ENCODE peak calls at places on chromosomes 13 and 19, in nine cellular contexts. B is naive thymus-derived CD4-positive, alpha-beta T cell; P is lower leg skin; W is lung; E is brain microvascular endothelial cell; F is OCI-LY7; M is heart right ventricle; Q is choroid plexus epithelial cell; N is AG10803. C is an unnamed sample.

GRCh38 chr13:113646376-113646775 is 11.6 kb downstream of the ATP4B start:
- DNase-seq in B (no peak), P (peak; percentile 66), W (no peak), E (no peak), F (no peak), M (no peak), Q (no peak), N (no peak), C (no peak)

GRCh38 chr13:83839158-83839557 is 43.1 kb downstream of the SLITRK1 start:
- DNase-seq in B (no peak), P (no peak), W (no peak), E (no peak), F (no peak), M (no peak), Q (no peak), N (no peak), C (no peak)

GRCh38 chr19:20247016-20247683 is 80.1 kb downstream of the ZNF486 start:
- DNase-seq in B (no peak), P (no peak), W (peak; percentile 53), E (no peak), F (peak; percentile 77), M (peak; percentile 35), Q (peak; percentile 42), N (peak; percentile 2), C (no peak)

GRCh38 chr13:57992416-57992815 is 360.9 kb downstream of the PCDH17 start:
- DNase-seq in B (no peak), P (no peak), W (no peak), E (no peak), F (no peak), M (no peak), Q (no peak), N (no peak), C (no peak)

GRCh38 chr19:23822735-23823134 is 64.0 kb upstream of the ZNF681 start:
- DNase-seq in B (no peak), P (no peak), W (no peak), E (no peak), F (no peak), M (no peak), Q (no peak), N (no peak), C (no peak)

GRCh38 chr19:40663712-40664692 is 26.4 kb downstream of the NUMBL start:
- DNase-seq in B (peak; percentile 5), P (no peak), W (no peak), E (peak; percentile 21), F (no peak), M (no peak), Q (no peak), N (peak; percentile 25), C (no peak)

GRCh38 chr13:99311137-99311536 is 3.9 kb upstream of the GPR183 start:
- DNase-seq in B (no peak), P (no peak), W (no peak), E (no peak), F (no peak), M (no peak), Q (no peak), N (no peak), C (no peak)

GRCh38 chr13:114025432-114026127 is 51.7 kb upstream of the C13orf46 start:
- DNase-seq in B (no peak), P (no peak), W (no peak), E (peak; percentile 61), F (peak; percentile 31), M (peak; percentile 26), Q (peak; percentile 95), N (peak; percentile 75), C (peak; percentile 43)

GRCh38 chr19:8117991-8118390 is 31.4 kb downstream of the FBN3 start:
- DNase-seq in B (no peak), P (no peak), W (no peak), E (no peak), F (no peak), M (no peak), Q (no peak), N (no peak), C (no peak)

GRCh38 chr19:55146078-55146647 is 2.8 kb downstream of the TNNT1 start:
- DNase-seq in B (no peak), P (no peak), W (no peak), E (no peak), F (peak; percentile 66), M (no peak), Q (no peak), N (no peak), C (no peak)
- H3K4me3 ChIP-seq in B (no peak overlapping the region), P (no peak overlapping the region), W (no peak overlapping the region), E (no peak overlapping the region), F (peak overlapping the region; percentile 65), M (no peak overlapping the region), Q (no peak overlapping the region), N (no peak overlapping the region), C (peak overlapping the region; percentile 40)

DNA sequence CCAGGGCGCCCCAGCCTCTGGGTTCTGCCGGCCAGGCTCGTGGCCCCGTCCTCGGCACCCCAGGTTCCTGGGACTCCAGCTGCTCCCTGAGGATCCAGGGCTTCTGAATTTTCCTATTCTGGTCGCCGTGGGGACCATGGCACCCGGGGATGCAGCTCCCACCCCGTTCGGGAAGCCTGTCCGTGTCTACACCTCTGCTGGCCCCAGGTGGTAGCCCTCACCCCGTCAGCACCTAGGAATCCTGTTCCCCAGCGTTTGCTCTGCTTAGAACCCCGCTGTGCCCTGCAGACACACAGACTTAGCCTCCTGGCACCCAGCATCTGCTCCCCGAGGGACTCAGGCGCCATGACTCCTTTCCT is 960 bp downstream of the PPFIA3 start:
- DNase-seq in B (no peak), P (no peak), W (no peak), E (no peak), F (no peak), M (no peak), Q (no peak), N (no peak), C (no peak)
- H3K4me3 ChIP-seq in B (no peak overlapping the region), P (no peak overlapping the region), W (no peak overlapping the region), E (no peak overlapping the region), F (peak overlapping the region; percentile 79), M (no peak overlapping the region), Q (no peak overlapping the region), N (no peak overlapping the region), C (no peak overlapping the region)

DNA sequence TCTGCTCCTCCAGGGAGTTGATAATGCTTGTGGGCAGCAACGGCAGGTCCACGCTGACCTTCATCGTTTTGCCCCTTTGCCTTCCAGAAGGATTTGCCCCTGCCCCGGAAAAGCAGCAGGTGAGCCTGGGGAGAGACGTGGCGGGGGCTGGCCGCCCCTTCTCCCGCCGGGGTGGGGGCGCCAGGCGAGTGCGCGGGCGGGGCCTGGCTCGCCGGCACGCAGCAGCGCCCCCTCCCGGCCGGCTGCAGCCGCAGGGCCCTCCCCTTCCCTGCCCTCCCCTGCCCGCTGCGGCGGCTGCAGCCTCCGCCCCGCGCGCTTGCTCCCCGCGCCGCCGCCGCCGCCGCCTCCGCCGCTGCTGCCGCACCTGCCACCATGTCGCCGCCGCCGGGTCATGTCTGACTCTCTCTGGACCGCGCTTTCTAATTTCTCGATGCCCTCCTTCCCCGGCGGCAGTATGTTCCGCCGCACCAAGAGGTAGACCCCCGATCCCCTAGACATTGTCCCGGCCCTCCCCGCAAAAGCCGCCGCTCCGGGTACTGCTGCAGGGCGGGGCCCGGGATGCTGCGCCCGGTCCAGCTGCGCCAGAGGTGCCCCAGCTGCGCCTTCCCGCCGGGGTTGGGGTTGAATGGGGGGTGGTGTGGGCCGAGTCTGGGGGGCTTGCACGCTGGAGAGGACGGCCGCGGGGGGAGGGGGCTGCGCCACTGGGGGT is at the start of gene MAST1:
- DNase-seq in B (peak; percentile 37), P (no peak), W (no peak), E (no peak), F (peak; percentile 81), M (peak; percentile 25), Q (no peak), N (no peak), C (no peak)
- H3K4me3 ChIP-seq in B (no peak within 1 kb of the TSS), P (peak within 1 kb of the TSS; percentile 26), W (no peak within 1 kb of the TSS), E (peak within 1 kb of the TSS; percentile 15), F (peak within 1 kb of the TSS; percentile 93), M (no peak within 1 kb of the TSS), Q (no peak within 1 kb of the TSS), N (peak within 1 kb of the TSS; percentile 15), C (peak within 1 kb of the TSS; percentile 27)

GRCh38 chr13:59671853-59672252 is 491.9 kb downstream of the DIAPH3 start:
- DNase-seq in B (no peak), P (no peak), W (no peak), E (no peak), F (no peak), M (no peak), Q (no peak), N (no peak), C (no peak)
- H3K4me3 ChIP-seq in B (no peak overlapping the region), P (no peak overlapping the region), W (no peak overlapping the region), E (no peak overlapping the region), F (no peak overlapping the region), M (no peak overlapping the region), Q (no peak overlapping the region), N (no peak overlapping the region), C (no peak overlapping the region)

DNA sequence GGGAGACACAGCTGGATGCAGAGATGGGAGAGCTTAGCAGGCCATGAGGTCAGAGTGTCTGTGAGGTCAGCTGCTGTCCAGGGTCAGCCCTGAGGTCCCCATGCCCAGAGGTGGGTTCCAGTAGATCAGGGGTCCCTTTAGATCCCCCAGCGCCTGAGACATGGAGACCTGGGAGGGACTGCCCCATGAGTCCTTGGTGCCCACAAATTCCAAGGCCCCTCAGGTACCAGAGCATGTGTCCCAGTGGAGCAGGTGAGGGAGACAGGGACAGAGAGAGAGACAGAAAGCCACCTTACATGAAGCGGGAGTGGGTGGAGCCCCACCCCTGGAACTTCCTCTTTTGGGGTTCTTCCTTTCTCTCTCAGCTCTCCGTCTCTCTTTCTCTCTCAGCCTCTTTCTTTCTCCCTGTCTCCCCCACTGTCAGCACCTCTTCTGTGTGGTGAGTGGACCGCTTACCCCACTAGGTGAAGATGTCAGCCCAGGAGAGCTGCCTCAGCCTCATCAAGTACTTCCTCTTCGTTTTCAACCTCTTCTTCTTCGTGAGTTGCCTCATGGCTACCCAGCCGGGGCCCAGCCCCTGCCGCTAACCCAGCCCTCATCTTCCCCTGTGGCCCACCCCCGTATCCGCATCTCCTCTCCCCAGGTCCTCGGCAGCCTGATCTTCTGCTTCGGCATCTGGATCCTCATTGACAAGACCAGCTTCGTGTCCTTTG is at the start of gene CD37:
- DNase-seq in B (peak; percentile 68), P (peak; percentile 86), W (no peak), E (no peak), F (peak; percentile 82), M (no peak), Q (no peak), N (no peak), C (no peak)
- H3K4me3 ChIP-seq in B (peak within 1 kb of the TSS; percentile 81), P (peak within 1 kb of the TSS; percentile 3), W (peak within 1 kb of the TSS; percentile 8), E (no peak within 1 kb of the TSS), F (peak within 1 kb of the TSS; percentile 76), M (no peak within 1 kb of the TSS), Q (no peak within 1 kb of the TSS), N (no peak within 1 kb of the TSS), C (no peak within 1 kb of the TSS)

GRCh38 chr19:17938092-17938845 is 5.5 kb downstream of the CCDC124 start:
- DNase-seq in B (peak; percentile 78), P (peak; percentile 94), W (peak; percentile 74), E (peak; percentile 91), F (peak; percentile 78), M (peak; percentile 76), Q (peak; percentile 82), N (peak; percentile 81), C (peak; percentile 31)

GRCh38 chr19:17942582-17943283 is 9.9 kb downstream of the CCDC124 start:
- DNase-seq in B (no peak), P (no peak), W (no peak), E (no peak), F (no peak), M (no peak), Q (no peak), N (no peak), C (no peak)

GRCh38 chr19:17944301-17944700 is 11.5 kb downstream of the CCDC124 start:
- DNase-seq in B (no peak), P (no peak), W (no peak), E (peak; percentile 41), F (no peak), M (no peak), Q (peak; percentile 35), N (peak; percentile 78), C (peak; percentile 30)

GRCh38 chr19:17943284-17944221 is 10.7 kb downstream of the CCDC124 start:
- DNase-seq in B (no peak), P (no peak), W (no peak), E (no peak), F (no peak), M (no peak), Q (no peak), N (no peak), C (no peak)

GRCh38 chr19:17942181-17942580 is 9.4 kb downstream of the CCDC124 start:
- DNase-seq in B (no peak), P (no peak), W (no peak), E (no peak), F (no peak), M (no peak), Q (no peak), N (no peak), C (no peak)
- H3K4me3 ChIP-seq in B (no peak overlapping the region), P (no peak overlapping the region), W (no peak overlapping the region), E (no peak overlapping the region), F (no peak overlapping the region), M (no peak overlapping the region), Q (no peak overlapping the region), N (no peak overlapping the region), C (no peak overlapping the region)